ENCODE peak calls at places on chromosomes 5 and 9, in four cellular contexts. B is NCI-H1105 treated with DMSO at 0.1 percent for 48 hours, E is AG04449, N is body of pancreas. Y is an unnamed sample.

GRCh38 chr5:107389130-107389553 is 281.6 kb downstream of the EFNA5 start:
- DNase-seq in N (peak), E (no peak), B (no peak), Y (peak)

GRCh38 chr9:122562134-122562760 is 9.3 kb downstream of the OR1N2 start:
- DNase-seq in B (no peak), N (no peak), E (no peak), Y (no peak)

GRCh38 chr9:4837768-4838546 is 45.2 kb downstream of the RCL1 start:
- DNase-seq in N (no peak), B (no peak), E (peak), Y (peak)

GRCh38 chr5:32285489-32286138 is 27.1 kb downstream of the MTMR12 start:
- DNase-seq in E (no peak), N (peak), B (no peak), Y (no peak)

GRCh38 chr5:66963559-66963971 is 233.0 kb downstream of the CD180 start:
- DNase-seq in B (no peak), E (no peak), N (no peak), Y (peak)

GRCh38 chr9:89278997-89279739 is 31.8 kb upstream of the CKS2 start:
- DNase-seq in E (peak), B (peak), N (peak), Y (peak)

GRCh38 chr5:10762178-10762775 is 1.2 kb upstream of the DAP start:
- DNase-seq in N (peak), B (no peak), E (no peak), Y (no peak)

GRCh38 chr9:114154597-114155102 is 687 bp upstream of the COL27A1 start:
- DNase-seq in B (no peak), E (no peak), N (no peak), Y (no peak)

GRCh38 chr5:106121972-106122605 is 1548.6 kb downstream of the EFNA5 start:
- DNase-seq in N (peak), B (no peak), E (no peak), Y (peak)

GRCh38 chr5:8842906-8843590 is 702.8 kb downstream of the SEMA5A start:
- DNase-seq in N (no peak), B (no peak), E (no peak), Y (peak)

GRCh38 chr9:97419315-97419867 is 7.5 kb downstream of the TDRD7 start:
- DNase-seq in E (no peak), N (no peak), B (no peak), Y (no peak)

GRCh38 chr5:137287564-137287963 is 211.6 kb downstream of the SPOCK1 start:
- DNase-seq in B (no peak), E (no peak), N (no peak), Y (no peak)

GRCh38 chr5:146624179-146624578 is 108.2 kb upstream of the GPR151 start:
- DNase-seq in N (no peak), E (no peak), B (no peak), Y (no peak)

GRCh38 chr5:156913719-156914370 is 49.2 kb downstream of the TIMD4 start:
- DNase-seq in E (no peak), B (peak), N (no peak), Y (no peak)

GRCh38 chr9:87498046-87498815 is 564 bp downstream of the DAPK1 start:
- DNase-seq in B (peak), N (peak), E (no peak), Y (no peak)

GRCh38 chr5:150286820-150287219 is 2.8 kb downstream of the CAMK2A start:
- DNase-seq in E (no peak), B (no peak), N (no peak), Y (no peak)

GRCh38 chr5:130164966-130165365 is 260.7 kb downstream of the CHSY3 start:
- DNase-seq in E (no peak), N (no peak), B (no peak), Y (peak)

GRCh38 chr9:29439961-29440360 is 1866.7 kb upstream of the C9orf72 start:
- DNase-seq in N (no peak), B (no peak), E (no peak), Y (no peak)

GRCh38 chr5:60332244-60333018 is 367.5 kb downstream of the DEPDC1B start:
- DNase-seq in B (no peak), E (no peak), N (no peak), Y (no peak)

GRCh38 chr5:157915638-157916037 is 56.7 kb upstream of the CLINT1 start:
- DNase-seq in B (peak), N (peak), E (no peak), Y (peak)

GRCh38 chr5:16702964-16703363 is 86.2 kb upstream of the RETREG1 start:
- DNase-seq in E (no peak), B (no peak), N (no peak), Y (no peak)

GRCh38 chr9:31799953-31800609 is 584.4 kb upstream of the ACO1 start:
- DNase-seq in E (no peak), N (no peak), B (peak), Y (peak)

GRCh38 chr5:142978252-142978651 is 208.1 kb downstream of the ARHGAP26 start:
- DNase-seq in E (no peak), N (no peak), B (no peak), Y (no peak)

GRCh38 chr5:177329883-177330282 is 18.2 kb upstream of the MXD3 start:
- DNase-seq in N (peak), B (no peak), E (no peak), Y (no peak)

GRCh38 chr9:125407974-125408900 is 146.6 kb downstream of the GAPVD1 start:
- DNase-seq in B (peak), N (peak), E (no peak), Y (peak)

GRCh38 chr5:100758780-100759179 is 144.3 kb downstream of the ST8SIA4 start:
- DNase-seq in N (no peak), B (no peak), E (no peak), Y (no peak)

GRCh38 chr5:117748336-117748735 is 1173.7 kb upstream of the SEMA6A start:
- DNase-seq in B (no peak), E (no peak), N (no peak), Y (no peak)

GRCh38 chr9:15606667-15607472 is 54.0 kb downstream of the CCDC171 start:
- DNase-seq in N (peak), B (peak), E (no peak), Y (no peak)

GRCh38 chr5:141488591-141489478 is at the start of gene PCDHGC5:
- DNase-seq in N (no peak), E (no peak), B (no peak), Y (no peak)

GRCh38 chr5:31033295-31033694 is 160.2 kb upstream of the CDH6 start:
- DNase-seq in E (no peak), B (no peak), N (no peak), Y (no peak)

GRCh38 chr9:131179561-131180219 is 54.3 kb downstream of the NUP214 start:
- DNase-seq in N (no peak), E (peak), B (no peak), Y (peak)

Y was measured in H4.